ENCODE peak calls at places on chromosomes 11 and 22, in nine cellular contexts. O is activated naive CD8-positive, alpha-beta T cell treated with anti-CD3 and anti-CD28 coated beads, Interleukin-2, amount 50 U/mL, for 24 hours; X is MV-4-11; H is neural crest cell; T is EH; Z is tibial artery; N is iPS-NIHi11; R is left ventricle myocardium inferior; A is heart right ventricle. D is an unnamed sample.

GRCh38 chr11:74820763-74821162 is 72.1 kb downstream of the RNF169 start:
- DNase-seq in O (no peak), X (peak), H (no peak), T (peak), Z (no peak), N (no peak), R (no peak), A (no peak), D (peak)

GRCh38 chr11:67544591-67545242 is 21.5 kb upstream of the CABP2 start:
- DNase-seq in O (no peak), X (no peak), H (no peak), T (no peak), Z (no peak), N (no peak), R (no peak), A (no peak), D (no peak)

GRCh38 chr11:121802542-121802941 is 313.5 kb downstream of the BLID start:
- DNase-seq in O (no peak), X (no peak), H (no peak), T (no peak), Z (no peak), N (peak), R (peak), A (peak), D (peak)

GRCh38 chr11:114359342-114359741 is 41.0 kb downstream of the C11orf71 start:
- DNase-seq in O (no peak), X (no peak), H (no peak), T (peak), Z (no peak), N (no peak), R (no peak), A (no peak), D (peak)

GRCh38 chr22:49966041-49966715 is 5.6 kb downstream of the PIM3 start:
- DNase-seq in O (no peak), X (no peak), H (peak), T (no peak), Z (no peak), N (peak), R (no peak), A (peak), D (no peak)

GRCh38 chr11:64885367-64886286 is 7.2 kb upstream of the EHD1 start:
- DNase-seq in O (peak), X (peak), H (no peak), T (peak), Z (no peak), N (no peak), R (no peak), A (no peak), D (peak)

GRCh38 chr11:128040603-128041002 is 546.8 kb downstream of the ETS1 start:
- DNase-seq in O (no peak), X (peak), H (no peak), T (peak), Z (no peak), N (no peak), R (no peak), A (no peak), D (no peak)

GRCh38 chr11:11845066-11845465 is 3.3 kb downstream of the USP47 start:
- DNase-seq in O (no peak), X (no peak), H (no peak), T (no peak), Z (no peak), N (peak), R (no peak), A (no peak), D (no peak)

GRCh38 chr11:35617687-35618496 is at the start of gene FJX1:
- DNase-seq in O (peak), X (peak), H (peak), T (peak), Z (peak), N (peak), R (peak), A (peak), D (peak)

GRCh38 chr11:9351956-9352355 is 32.5 kb upstream of the IPO7 start:
- DNase-seq in O (no peak), X (no peak), H (no peak), T (peak), Z (no peak), N (no peak), R (no peak), A (no peak), D (peak)

GRCh38 chr11:73965076-73965763 is 14.4 kb downstream of the DNAJB13 start:
- DNase-seq in O (no peak), X (no peak), H (no peak), T (peak), Z (peak), N (no peak), R (no peak), A (no peak), D (no peak)

GRCh38 chr11:68354181-68354872 is 41.9 kb downstream of the LRP5 start:
- DNase-seq in O (no peak), X (no peak), H (no peak), T (peak), Z (peak), N (peak), R (peak), A (peak), D (peak)

GRCh38 chr11:11230802-11231562 is 122.1 kb downstream of the CSNK2A3 start:
- DNase-seq in O (peak), X (no peak), H (no peak), T (no peak), Z (no peak), N (peak), R (no peak), A (no peak), D (no peak)

GRCh38 chr22:47276219-47276843 is 513.9 kb downstream of the TBC1D22A start:
- DNase-seq in O (no peak), X (no peak), H (no peak), T (no peak), Z (no peak), N (no peak), R (no peak), A (no peak), D (no peak)

D was measured in IMR-90.